ENCODE peak calls at places on chromosome 1, in five cellular contexts. H is uterus; D is CD8-positive, alpha-beta T cell; N is OCI-LY7; P is heart left ventricle. E is an unnamed sample.

GRCh38 chr1:230867903-230868735 is at the start of gene C1orf198:
- DNase-seq in H (peak; percentile 63), D (peak; percentile 62), N (peak; percentile 59), P (peak; percentile 89), E (peak; percentile 77)

GRCh38 chr1:66951513-66951912 is 26.7 kb downstream of the MIER1 start:
- DNase-seq in H (no peak), D (no peak), N (no peak), P (no peak), E (no peak)

GRCh38 chr1:94286864-94287437 is 49.6 kb upstream of the ARHGAP29 start:
- DNase-seq in H (no peak), D (no peak), N (no peak), P (no peak), E (no peak)

GRCh38 chr1:15282810-15283474 is 35.9 kb downstream of the FHAD1 start:
- DNase-seq in H (no peak), D (no peak), N (no peak), P (no peak), E (no peak)

GRCh38 chr1:104467590-104467989 is 717.9 kb downstream of the AMY1C start:
- DNase-seq in H (no peak), D (no peak), N (no peak), P (no peak), E (no peak)

GRCh38 chr1:17680335-17680734 is 74.8 kb upstream of the ACTL8 start:
- DNase-seq in H (no peak), D (no peak), N (no peak), P (no peak), E (no peak)

GRCh38 chr1:218346391-218347204 is 1.5 kb downstream of the TGFB2 start:
- DNase-seq in H (peak; percentile 51), D (no peak), N (no peak), P (peak; percentile 70), E (peak; percentile 40)

GRCh38 chr1:100265562-100265930 is 470 bp upstream of the RTCA start:
- DNase-seq in H (no peak), D (no peak), N (no peak), P (no peak), E (no peak)

GRCh38 chr1:212557739-212558664 is 50.6 kb upstream of the ATF3 start:
- DNase-seq in H (peak; percentile 56), D (no peak), N (no peak), P (peak; percentile 79), E (peak; percentile 77)

GRCh38 chr1:31696246-31696645 is 7.6 kb downstream of the COL16A1 start:
- DNase-seq in H (no peak), D (no peak), N (no peak), P (peak; percentile 58), E (no peak)
- H3K4me3 ChIP-seq in H (no peak overlapping the region), D (no peak overlapping the region), N (no peak overlapping the region), P (no peak overlapping the region), E (no peak overlapping the region)

GRCh38 chr1:40822890-40823289 is 39.3 kb downstream of the CITED4 start:
- DNase-seq in H (no peak), D (no peak), N (no peak), P (no peak), E (no peak)

GRCh38 chr1:40823971-40824370 is 38.2 kb downstream of the CITED4 start:
- DNase-seq in H (no peak), D (no peak), N (no peak), P (no peak), E (peak; percentile 77)

GRCh38 chr1:40823345-40823744 is 38.8 kb downstream of the CITED4 start:
- DNase-seq in H (no peak), D (no peak), N (no peak), P (no peak), E (no peak)

GRCh38 chr1:40824591-40825429 is 37.4 kb downstream of the CITED4 start:
- DNase-seq in H (no peak), D (no peak), N (no peak), P (no peak), E (no peak)

DNA sequence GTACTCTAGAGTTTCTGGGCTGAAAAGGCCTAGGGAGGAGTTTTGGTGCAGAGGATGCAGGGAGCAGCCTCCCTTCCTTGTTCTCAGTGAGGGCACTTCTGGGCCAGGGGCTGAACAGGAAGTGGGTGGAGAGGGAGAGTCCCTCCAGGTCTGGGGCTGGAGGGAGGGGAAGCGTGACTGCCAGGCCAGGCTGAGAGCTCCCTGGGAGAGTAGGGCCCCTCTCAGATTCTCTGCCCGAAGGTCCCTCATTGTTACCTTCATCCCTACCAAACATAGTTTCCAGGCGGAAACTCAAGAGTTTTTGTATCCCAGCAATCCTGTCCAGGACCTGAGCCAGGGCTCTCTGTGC is 36.8 kb downstream of the CITED4 start:
- DNase-seq in H (no peak), D (no peak), N (no peak), P (no peak), E (no peak)
- H3K27ac ChIP-seq in H (no peak overlapping the region), D (no peak overlapping the region), N (no peak overlapping the region), P (no peak overlapping the region), E (peak overlapping the region; percentile 39)

DNA sequence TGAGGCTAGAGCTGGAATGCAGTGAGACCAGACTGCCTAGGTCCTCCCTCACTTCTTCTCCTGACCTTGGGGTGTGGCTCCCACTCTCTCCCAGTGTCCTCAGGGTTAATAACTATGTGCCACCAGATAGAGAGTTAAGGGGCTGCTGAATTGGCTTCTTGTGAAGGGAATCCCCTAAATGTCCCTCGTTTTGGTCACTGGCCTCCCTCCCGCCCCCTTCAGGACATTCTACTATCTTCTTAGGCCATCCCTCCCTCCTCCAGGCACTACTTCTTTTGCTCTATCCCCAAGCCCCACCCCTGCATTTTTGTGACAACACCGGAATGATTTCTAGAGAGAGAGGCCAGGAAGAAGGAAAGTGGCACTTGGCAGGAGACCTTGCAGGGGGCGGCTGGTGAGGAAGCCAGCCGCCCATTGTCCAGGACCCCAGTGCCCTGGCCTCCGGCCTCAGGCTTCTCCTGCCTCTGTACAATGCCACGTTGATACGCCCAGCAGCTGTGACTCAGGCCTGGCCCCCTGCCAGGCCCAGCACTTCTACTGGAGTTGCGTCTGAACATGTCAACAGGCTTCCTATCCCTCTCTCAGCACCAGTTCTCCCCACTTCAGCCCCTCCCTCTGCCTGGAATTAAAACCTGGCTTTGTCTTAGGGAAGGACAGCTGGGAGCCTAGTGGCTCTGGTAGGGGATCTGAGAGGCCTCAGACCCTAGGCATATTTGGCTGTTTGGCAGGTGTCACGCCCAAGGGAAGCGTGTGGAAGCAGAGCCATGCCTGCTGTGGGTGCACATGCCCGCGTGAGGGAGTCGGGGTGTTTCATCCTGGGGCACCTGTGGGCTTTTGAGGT is 9.1 kb downstream of the LMNA start:
- DNase-seq in H (peak; percentile 97), D (peak; percentile 72), N (no peak), P (peak; percentile 97), E (peak; percentile 97)
- H3K4me3 ChIP-seq in H (peak overlapping the region; percentile 39), D (no peak overlapping the region), N (no peak overlapping the region), P (peak overlapping the region; percentile 94), E (peak overlapping the region; percentile 40)

DNA sequence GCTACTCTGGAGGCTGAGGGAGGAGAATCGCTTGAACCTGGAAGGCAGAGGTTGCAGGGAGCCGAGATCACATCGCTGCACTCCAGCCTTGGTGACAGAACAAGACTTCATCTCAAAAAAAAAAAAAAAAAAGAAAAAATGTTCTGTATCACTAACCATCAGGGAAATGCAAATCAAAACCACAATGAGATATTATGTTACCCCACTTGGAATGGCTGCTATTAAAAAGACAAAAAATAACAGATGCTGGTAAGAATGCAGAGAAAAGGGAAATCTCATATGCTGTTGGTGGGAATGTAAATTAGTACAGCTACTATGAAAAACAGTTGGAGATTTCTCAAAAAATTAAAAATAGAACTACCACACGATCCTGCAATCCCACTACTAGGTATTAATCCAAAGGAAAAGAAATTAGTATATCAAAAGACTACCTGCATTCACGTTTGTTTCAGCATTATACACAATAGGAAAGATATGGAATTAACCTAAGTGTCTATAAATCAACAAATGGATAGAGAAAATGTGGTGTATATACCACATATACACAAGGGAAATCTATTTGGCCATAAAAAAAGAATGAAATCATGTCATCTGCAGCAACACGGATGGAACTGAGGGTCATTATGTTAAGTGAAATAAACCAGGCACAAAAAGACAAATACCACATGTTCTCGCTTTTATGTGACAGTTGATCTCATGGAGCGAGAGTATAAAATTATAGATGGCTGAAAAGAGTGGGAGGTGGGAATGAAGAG is 62.6 kb downstream of the ABL2 start:
- DNase-seq in H (no peak), D (no peak), N (no peak), P (no peak), E (no peak)
- H3K27ac ChIP-seq in H (peak overlapping the region; percentile 1), D (no peak overlapping the region), N (no peak overlapping the region), P (no peak overlapping the region), E (no peak overlapping the region)

GRCh38 chr1:247007511-247008405 is at the start of gene ZNF695:
- DNase-seq in H (peak; percentile 46), D (peak; percentile 50), N (peak; percentile 96), P (peak; percentile 88), E (peak; percentile 88)
- H3K4me3 ChIP-seq in H (peak within 1 kb of the TSS; percentile 32), D (peak within 1 kb of the TSS; percentile 37), N (peak within 1 kb of the TSS; percentile 86), P (peak within 1 kb of the TSS; percentile 61), E (peak within 1 kb of the TSS; percentile 46)

GRCh38 chr1:238257018-238257417 is 366.3 kb upstream of the ZP4 start:
- DNase-seq in H (no peak), D (no peak), N (no peak), P (no peak), E (no peak)
- H3K27ac ChIP-seq in H (no peak overlapping the region), D (no peak overlapping the region), N (no peak overlapping the region), P (no peak overlapping the region), E (no peak overlapping the region)

GRCh38 chr1:203131548-203132200 is 4.1 kb downstream of the ADORA1 start:
- DNase-seq in H (no peak), D (no peak), N (no peak), P (no peak), E (no peak)
- H3K4me3 ChIP-seq in H (no peak overlapping the region), D (no peak overlapping the region), N (no peak overlapping the region), P (no peak overlapping the region), E (no peak overlapping the region)

GRCh38 chr1:175268720-175269119 is 76.1 kb upstream of the KIAA0040 start:
- DNase-seq in H (no peak), D (no peak), N (no peak), P (no peak), E (no peak)
- H3K27ac ChIP-seq in H (peak overlapping the region; percentile 14), D (no peak overlapping the region), N (no peak overlapping the region), P (peak overlapping the region; percentile 61), E (peak overlapping the region; percentile 20)

DNA sequence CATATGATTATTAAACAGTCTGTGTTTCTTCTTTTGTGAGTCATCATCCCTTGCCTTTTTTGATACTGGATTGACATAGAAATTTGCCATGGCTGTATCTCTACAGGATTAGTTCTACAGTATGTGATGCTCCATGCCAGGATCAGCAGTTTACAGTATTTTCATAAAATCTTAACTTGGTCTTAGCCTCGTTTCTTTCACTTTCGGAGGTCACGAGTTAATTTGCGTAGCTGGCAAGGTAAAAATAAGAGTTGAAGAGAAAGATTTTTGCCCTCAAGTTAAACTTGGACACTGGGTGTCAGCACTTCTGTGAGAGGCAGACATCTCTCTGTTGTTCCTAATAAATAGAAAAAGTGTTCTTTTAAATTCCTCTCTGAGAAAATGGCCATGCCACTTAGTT is 79.1 kb downstream of the CACNA1E start:
- DNase-seq in H (no peak), D (no peak), N (no peak), P (no peak), E (no peak)
- H3K4me3 ChIP-seq in H (no peak overlapping the region), D (no peak overlapping the region), N (no peak overlapping the region), P (no peak overlapping the region), E (no peak overlapping the region)